ENCODE peak calls at places on chromosomes 2 and 18, in four cellular contexts. D, L, I and W are unnamed samples.

GRCh38 chr18:44520981-44521672 is 159.6 kb upstream of the SETBP1 start:
- DNase-seq in D (no peak), L (no peak), I (no peak), W (no peak)

GRCh38 chr2:192194866-192195547 is at the start of gene TMEFF2:
- DNase-seq in D (no peak), L (peak; percentile 93), I (peak; percentile 86), W (peak; percentile 96)

GRCh38 chr18:46917808-46918600 is 602 bp downstream of the KATNAL2 start:
- DNase-seq in D (no peak), L (peak; percentile 57), I (peak; percentile 61), W (peak; percentile 35)

GRCh38 chr2:187500585-187501359 is 52.7 kb upstream of the CALCRL start:
- DNase-seq in D (peak; percentile 23), L (no peak), I (peak; percentile 83), W (peak; percentile 80)

GRCh38 chr2:201631041-201631440 is 12.3 kb downstream of the TMEM237 start:
- DNase-seq in D (no peak), L (no peak), I (no peak), W (no peak)

GRCh38 chr2:165889158-165889557 is 64.4 kb downstream of the TTC21B start:
- DNase-seq in D (no peak), L (no peak), I (no peak), W (no peak)

GRCh38 chr2:234550511-234551107 is 53.7 kb upstream of the ARL4C start:
- DNase-seq in D (peak; percentile 66), L (peak; percentile 69), I (peak; percentile 81), W (peak; percentile 86)

GRCh38 chr2:53787911-53788289 is 1.1 kb downstream of the ERLEC1 start:
- DNase-seq in D (no peak), L (no peak), I (no peak), W (no peak)

GRCh38 chr2:36459725-36460137 is 104.2 kb downstream of the CRIM1 start:
- DNase-seq in D (peak; percentile 64), L (no peak), I (peak; percentile 74), W (peak; percentile 64)

GRCh38 chr2:20468549-20469500 is 22.0 kb downstream of the RHOB start:
- DNase-seq in D (no peak), L (no peak), I (no peak), W (no peak)

GRCh38 chr18:55586841-55587240 is 1.2 kb downstream of the TCF4 start:
- DNase-seq in D (no peak), L (no peak), I (peak; percentile 67), W (peak; percentile 45)

GRCh38 chr18:77129150-77129551 is 3.4 kb downstream of the MBP start:
- DNase-seq in D (no peak), L (no peak), I (peak; percentile 66), W (no peak)

GRCh38 chr2:216057688-216058193 is 23.9 kb downstream of the PECR start:
- DNase-seq in D (peak; percentile 13), L (no peak), I (no peak), W (no peak)

DNA sequence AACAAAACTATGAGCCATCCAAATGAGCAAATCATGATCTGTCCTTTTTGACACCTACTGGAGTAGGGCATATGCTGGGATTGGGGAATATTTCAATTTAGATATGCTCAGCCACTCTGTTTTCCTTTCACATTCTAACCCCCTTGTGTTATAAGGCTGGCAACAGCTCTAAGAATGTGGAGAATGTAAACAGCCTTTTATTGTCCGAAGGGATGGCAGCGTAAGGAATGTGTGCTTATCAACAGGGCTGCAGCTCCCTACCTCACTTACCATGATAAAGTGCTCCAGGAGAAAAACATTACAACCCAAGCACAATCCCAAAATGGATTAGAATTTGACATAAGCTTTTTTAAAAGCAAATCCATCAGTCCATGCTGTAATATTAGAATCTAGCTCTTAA is 2.2 kb downstream of the NXPH2 start:
- DNase-seq in D (no peak), L (no peak), I (no peak), W (peak; percentile 55)
- H3K4me3 ChIP-seq in D (no peak overlapping the region), L (peak overlapping the region; percentile 79), I (no peak overlapping the region), W (no peak overlapping the region)

GRCh38 chr2:28389399-28390240 is 3.0 kb upstream of the FOSL2 start:
- DNase-seq in D (no peak), L (no peak), I (no peak), W (no peak)
- TF ChIP-seq EZH2 in D (no peak), L (no peak), I (no peak), W (no peak)

DNA sequence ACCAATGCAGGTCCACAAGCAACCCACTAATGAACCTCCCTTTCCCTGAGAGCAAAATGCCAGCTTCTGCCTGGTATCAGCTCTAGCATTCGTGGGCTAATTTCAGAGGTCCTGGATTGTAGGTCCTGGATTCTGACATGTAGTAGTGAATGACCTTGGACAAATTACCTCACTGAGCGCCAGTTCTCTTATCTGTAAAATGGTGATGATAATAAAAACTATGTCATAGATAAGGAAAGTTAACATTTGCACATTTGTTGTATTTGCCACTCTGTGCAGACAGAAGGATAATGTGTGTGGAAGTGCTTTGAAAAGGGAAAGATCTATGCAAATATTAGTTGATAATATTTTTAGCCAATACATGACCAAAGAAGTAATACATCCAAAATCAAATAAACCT is 4.1 kb upstream of the TET3 start:
- DNase-seq in D (no peak), L (no peak), I (no peak), W (no peak)
- H3K4me3 ChIP-seq in D (peak overlapping the region; percentile 50), L (peak overlapping the region; percentile 64), I (peak overlapping the region; percentile 59), W (peak overlapping the region; percentile 34)

GRCh38 chr18:26652501-26652900 is 104.1 kb upstream of the KCTD1 start:
- DNase-seq in D (no peak), L (no peak), I (no peak), W (no peak)
- TF ChIP-seq EZH2 in D (no peak), L (no peak), I (no peak), W (no peak)

DNA sequence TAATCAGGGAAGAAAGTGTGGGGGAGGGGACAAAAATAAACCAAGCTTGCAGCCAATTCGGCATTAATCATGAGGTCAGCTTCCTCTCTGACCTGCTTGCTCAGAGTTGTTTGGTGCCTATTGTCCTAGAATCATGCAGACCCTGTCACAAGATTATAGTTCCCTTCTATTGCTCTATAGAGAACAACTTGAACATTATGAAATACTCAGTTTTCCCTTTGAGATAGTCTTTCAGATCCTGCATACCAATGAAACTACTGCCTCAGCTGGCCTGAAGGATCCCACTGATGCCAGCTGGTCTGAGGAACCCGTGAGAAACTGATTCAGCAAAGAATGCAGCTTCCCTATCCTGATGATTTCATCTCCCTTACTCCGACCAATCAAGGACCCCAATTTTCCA is 955 bp upstream of the BBS5 start:
- DNase-seq in D (no peak), L (no peak), I (peak; percentile 67), W (no peak)
- H3K4me3 ChIP-seq in D (no peak overlapping the region), L (no peak overlapping the region), I (no peak overlapping the region), W (no peak overlapping the region)

GRCh38 chr18:59139615-59140286 is at the start of gene SEC11C:
- DNase-seq in D (peak; percentile 95), L (peak; percentile 94), I (peak; percentile 94), W (peak; percentile 99)

GRCh38 chr18:59142274-59142673 is 2.6 kb downstream of the SEC11C start:
- DNase-seq in D (no peak), L (no peak), I (no peak), W (no peak)

GRCh38 chr18:59143441-59143840 is 3.8 kb downstream of the SEC11C start:
- DNase-seq in D (no peak), L (no peak), I (no peak), W (no peak)

GRCh38 chr18:59140287-59140885 is 702 bp downstream of the SEC11C start:
- DNase-seq in D (no peak), L (no peak), I (peak; percentile 29), W (peak; percentile 52)

GRCh38 chr18:59141294-59142068 is 1.8 kb downstream of the SEC11C start:
- DNase-seq in D (no peak), L (no peak), I (no peak), W (peak; percentile 52)
- TF ChIP-seq EZH2 in D (no peak), L (no peak), I (no peak), W (no peak)

DNA sequence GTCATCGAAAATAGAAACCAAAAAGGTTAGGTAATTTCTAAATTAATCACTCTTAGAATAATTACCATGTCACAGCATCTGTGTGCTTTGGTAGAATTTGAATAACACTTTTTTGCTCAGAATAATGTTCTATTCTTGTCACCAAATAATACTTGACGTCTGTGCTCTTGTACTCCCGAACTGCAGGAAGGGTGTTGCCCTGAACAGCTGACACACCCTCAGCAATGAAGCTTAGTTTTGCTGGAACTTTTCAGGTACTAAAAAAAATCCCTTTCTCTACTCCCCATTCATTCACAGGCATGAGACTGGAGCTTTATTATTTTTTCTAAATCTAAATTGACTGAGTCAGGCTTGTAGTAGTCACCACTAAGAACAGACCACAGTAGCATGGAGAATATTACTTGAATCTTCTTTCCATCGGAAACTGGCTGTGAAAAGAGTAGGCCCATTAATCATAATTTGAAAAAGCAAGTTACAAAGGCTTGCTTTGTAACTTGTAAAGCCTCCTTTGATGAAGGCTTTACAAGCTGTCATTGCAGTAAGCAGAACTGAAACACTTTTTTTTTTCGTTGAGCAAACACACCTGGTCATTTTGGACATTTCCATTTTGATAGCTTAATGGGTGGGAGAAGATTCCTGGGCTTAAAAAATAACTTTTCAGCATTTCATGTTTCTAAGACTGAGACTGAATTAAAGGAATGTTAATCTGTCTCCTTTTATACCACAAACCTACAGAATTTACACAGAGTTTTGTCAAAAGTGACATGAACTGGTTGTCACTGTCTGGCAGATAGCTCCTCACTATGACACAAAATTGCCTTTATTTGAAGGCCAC is 70.3 kb upstream of the PELI1 start:
- DNase-seq in D (no peak), L (no peak), I (no peak), W (no peak)
- H3K4me3 ChIP-seq in D (no peak overlapping the region), L (no peak overlapping the region), I (no peak overlapping the region), W (no peak overlapping the region)

GRCh38 chr18:12420831-12421421 is 13.2 kb downstream of the PRELID3A start:
- DNase-seq in D (no peak), L (peak; percentile 83), I (no peak), W (peak; percentile 56)

GRCh38 chr18:12417687-12418086 is 10.0 kb downstream of the PRELID3A start:
- DNase-seq in D (no peak), L (no peak), I (no peak), W (no peak)

GRCh38 chr18:12421732-12422131 is 14.0 kb downstream of the PRELID3A start:
- DNase-seq in D (no peak), L (no peak), I (no peak), W (no peak)

GRCh38 chr18:12411456-12411855 is 3.7 kb downstream of the PRELID3A start:
- DNase-seq in D (no peak), L (no peak), I (no peak), W (no peak)

GRCh38 chr18:12416108-12416729 is 8.5 kb downstream of the PRELID3A start:
- DNase-seq in D (no peak), L (no peak), I (no peak), W (no peak)
- TF ChIP-seq EZH2 in D (no peak), L (no peak), I (no peak), W (no peak)

GRCh38 chr2:174594451-174594850 is 3.2 kb downstream of the WIPF1 start:
- DNase-seq in D (no peak), L (no peak), I (no peak), W (no peak)
- H3K4me3 ChIP-seq in D (no peak overlapping the region), L (no peak overlapping the region), I (no peak overlapping the region), W (no peak overlapping the region)

GRCh38 chr2:219434718-219435525 is at the start of gene SPEG:
- DNase-seq in D (no peak), L (no peak), I (no peak), W (no peak)
- TF ChIP-seq EZH2 in D (no peak), L (peak; percentile 47), I (no peak), W (no peak)